ENCODE peak calls at places on chromosomes 12 and 14, in seven cellular contexts. O is SK-N-SH, M is lower lobe of right lung, L is esophagus squamous epithelium, K is mucosa of descending colon, D is breast epithelium, G is fibroblast of lung. F is an unnamed sample.

GRCh38 chr14:88473791-88474190 is 81.0 kb downstream of the PTPN21 start:
- DNase-seq in K (no peak), L (no peak), D (no peak), O (no peak), M (no peak), G (peak; percentile 58), F (no peak)

GRCh38 chr12:123141615-123142517 is 9.0 kb downstream of the PITPNM2 start:
- DNase-seq in M (no peak), L (no peak), G (peak; percentile 91), K (peak; percentile 86), O (no peak), D (no peak), F (no peak)

GRCh38 chr12:15757553-15758255 is 31.5 kb downstream of the EPS8 start:
- DNase-seq in O (no peak), L (no peak), D (no peak), G (peak; percentile 93), M (no peak), K (no peak), F (no peak)

GRCh38 chr14:75794615-75795038 is 133.6 kb downstream of the TTLL5 start:
- DNase-seq in M (no peak), K (no peak), L (no peak), D (no peak), G (peak; percentile 68), O (peak; percentile 7), F (no peak)

GRCh38 chr12:28202374-28203130 is 12.3 kb downstream of the CCDC91 start:
- DNase-seq in L (no peak), G (no peak), M (no peak), K (no peak), D (no peak), O (peak; percentile 9), F (no peak)

GRCh38 chr12:28870839-28871440 is 278.1 kb upstream of the FAR2 start:
- DNase-seq in K (no peak), M (no peak), D (no peak), G (peak; percentile 45), L (no peak), O (no peak), F (no peak)

GRCh38 chr14:36747411-36748184 is 85.9 kb downstream of the PAX9 start:
- DNase-seq in G (no peak), K (no peak), M (no peak), O (peak; percentile 5), D (no peak), L (no peak), F (no peak)

GRCh38 chr12:38776657-38777056 is 128.7 kb downstream of the CPNE8 start:
- DNase-seq in L (no peak), O (no peak), K (no peak), G (no peak), M (no peak), D (no peak), F (no peak)

GRCh38 chr12:21774358-21775129 is at the start of gene KCNJ8:
- DNase-seq in G (peak; percentile 57), D (no peak), L (no peak), K (peak; percentile 19), M (peak; percentile 83), O (peak; percentile 87), F (no peak)

GRCh38 chr14:76846331-76847047 is 20.3 kb downstream of the LRRC74A start:
- DNase-seq in M (no peak), O (no peak), D (no peak), L (no peak), G (no peak), K (no peak), F (no peak)

GRCh38 chr14:73168691-73169090 is 32.4 kb downstream of the PSEN1 start:
- DNase-seq in K (no peak), G (no peak), D (no peak), M (no peak), O (no peak), L (no peak), F (no peak)

GRCh38 chr12:86138770-86139169 is 117.4 kb downstream of the MGAT4C start:
- DNase-seq in L (no peak), G (no peak), M (no peak), K (no peak), D (no peak), O (no peak), F (no peak)

GRCh38 chr14:51950007-51950406 is 39.3 kb upstream of the RTRAF start:
- DNase-seq in O (no peak), M (no peak), K (no peak), L (no peak), D (no peak), G (no peak), F (no peak)

GRCh38 chr12:93946542-93947150 is 201.7 kb upstream of the PLXNC1 start:
- DNase-seq in O (no peak), D (no peak), G (peak; percentile 68), M (no peak), K (no peak), L (no peak), F (no peak)

GRCh38 chr14:26595922-26596721 is 1.7 kb downstream of the NOVA1 start:
- DNase-seq in O (no peak), M (no peak), K (no peak), G (peak; percentile 19), D (no peak), L (no peak), F (no peak)

DNA sequence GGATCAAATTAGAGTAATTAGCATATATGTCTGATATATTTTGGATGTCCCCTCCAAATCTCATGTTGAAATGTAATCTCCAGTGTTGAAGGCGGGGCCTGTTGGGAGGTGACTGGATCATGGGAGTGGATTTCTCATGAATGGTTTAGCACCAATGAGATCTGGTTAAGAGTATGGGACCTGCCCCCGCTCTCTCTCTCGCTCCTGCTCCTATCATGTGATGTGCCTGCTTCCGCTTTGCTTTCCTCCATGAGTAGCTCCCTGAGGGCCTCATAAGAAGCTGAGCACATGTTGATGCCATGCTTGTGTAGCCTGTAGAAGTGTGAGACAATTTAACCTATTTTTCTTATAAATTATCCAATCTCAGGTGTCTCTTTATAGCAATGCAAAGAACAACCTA is 73.1 kb downstream of the PAWR start:
- DNase-seq in L (no peak), K (no peak), G (no peak), O (no peak), D (no peak), M (no peak), F (no peak)
- H3K36me3 ChIP-seq in L (no peaks in the 10 kb centered on the region), K (no peaks in the 10 kb centered on the region), G (no peaks in the 10 kb centered on the region), O (no peaks in the 10 kb centered on the region), D (no peaks in the 10 kb centered on the region), M (peaks cover 10% of the 10 kb centered on the region), F (no peaks in the 10 kb centered on the region)

DNA sequence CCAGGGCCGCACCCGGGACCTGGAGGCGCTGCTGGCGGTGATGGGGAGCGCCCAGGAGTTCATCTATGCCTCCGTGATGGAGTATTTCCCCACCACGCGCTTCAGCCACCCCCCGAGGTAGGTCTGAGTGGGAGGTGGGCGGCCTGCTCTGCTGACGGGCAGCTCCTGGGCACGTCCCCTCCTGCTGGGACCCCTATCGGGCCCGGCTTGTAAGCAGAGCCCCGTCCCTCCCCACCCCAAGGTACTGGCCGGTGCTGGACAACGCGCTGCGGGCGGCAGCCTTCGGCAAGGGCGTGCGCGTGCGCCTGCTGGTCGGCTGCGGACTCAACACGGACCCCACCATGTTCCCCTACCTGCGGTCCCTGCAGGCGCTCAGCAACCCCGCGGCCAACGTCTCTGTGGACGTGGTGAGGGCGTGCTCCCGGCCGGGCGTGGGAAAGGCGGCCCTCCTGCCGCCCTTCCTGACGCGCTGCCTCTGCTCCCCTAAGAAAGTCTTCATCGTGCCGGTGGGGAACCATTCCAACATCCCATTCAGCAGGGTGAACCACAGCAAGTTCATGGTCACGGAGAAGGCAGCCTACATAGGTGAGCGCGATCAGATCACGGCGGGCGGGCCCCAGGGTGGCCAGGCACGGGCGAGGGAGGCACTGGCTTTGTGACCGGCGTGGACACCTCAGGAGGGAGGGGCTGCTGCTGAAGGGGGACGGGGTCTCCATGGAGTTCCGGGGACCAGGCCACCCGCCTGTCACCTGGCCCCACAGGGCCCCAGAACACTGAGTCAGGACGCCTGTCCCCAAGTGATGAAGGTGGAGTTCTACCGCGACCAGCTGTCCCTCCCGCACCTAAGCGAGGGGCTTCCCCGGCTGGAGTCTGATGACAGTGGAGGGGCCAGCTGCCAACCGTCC is 7.3 kb downstream of the PLD4 start:
- DNase-seq in O (no peak), M (peak; percentile 46), L (no peak), K (no peak), G (peak; percentile 6), D (no peak), F (no peak)
- H3K4me3 ChIP-seq in O (peak overlapping the region; percentile 62), M (peak overlapping the region; percentile 69), L (peak overlapping the region; percentile 47), K (no peak overlapping the region), G (no peak overlapping the region), D (peak overlapping the region; percentile 56), F (no peak overlapping the region)

DNA sequence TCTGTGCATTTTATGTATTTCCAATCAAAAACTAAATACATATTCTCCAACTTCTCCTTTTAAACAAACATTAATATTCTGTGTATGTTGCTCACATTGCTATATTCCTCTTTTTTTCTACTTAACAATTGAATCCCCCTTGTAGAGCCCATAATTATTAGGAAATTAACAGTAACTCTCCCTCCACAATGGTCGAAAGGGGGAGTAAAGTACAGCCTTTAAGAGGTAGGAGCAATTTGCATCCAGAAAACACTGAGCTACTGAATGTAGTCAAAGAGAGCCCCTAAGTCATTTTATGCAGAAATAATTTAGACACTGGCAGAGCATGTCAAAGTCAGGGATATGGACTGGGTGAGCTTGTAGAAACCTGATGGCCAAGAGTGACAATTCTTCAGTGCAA is 57.2 kb upstream of the SCN8A start:
- DNase-seq in L (no peak), O (no peak), M (no peak), D (no peak), G (peak; percentile 31), K (no peak), F (no peak)
- TF ChIP-seq CTCF in L (no peak), O (peak; percentile 34), M (no peak), D (no peak), G (peak; percentile 27), K (no peak), F (no peak)

DNA sequence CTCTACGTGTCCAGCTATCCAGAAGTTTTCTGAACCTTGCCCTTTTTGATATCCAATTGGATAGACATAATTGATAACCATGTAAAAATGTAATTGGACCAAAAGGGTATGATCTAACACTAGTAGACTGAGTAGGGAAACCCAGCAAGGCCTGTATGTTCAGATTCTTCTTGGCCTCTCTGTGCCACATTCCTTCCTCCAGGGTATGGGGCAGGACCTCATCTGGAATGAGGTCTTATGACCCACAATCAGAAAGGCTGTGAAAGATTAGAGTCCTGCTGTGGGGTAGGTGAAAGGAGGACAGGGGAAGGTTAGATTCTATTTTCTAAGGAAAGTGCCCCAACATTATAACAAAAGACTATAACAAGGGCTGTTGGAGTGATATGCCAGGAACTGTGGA is 51.3 kb upstream of the A2ML1 start:
- DNase-seq in O (no peak), M (no peak), L (no peak), D (no peak), K (no peak), G (no peak), F (no peak)
- H3K36me3 ChIP-seq in O (peaks cover 35% of the 10 kb centered on the region), M (peaks cover 36% of the 10 kb centered on the region), L (no peaks in the 10 kb centered on the region), D (no peaks in the 10 kb centered on the region), K (no peaks in the 10 kb centered on the region), G (no peaks in the 10 kb centered on the region), F (no peaks in the 10 kb centered on the region)

DNA sequence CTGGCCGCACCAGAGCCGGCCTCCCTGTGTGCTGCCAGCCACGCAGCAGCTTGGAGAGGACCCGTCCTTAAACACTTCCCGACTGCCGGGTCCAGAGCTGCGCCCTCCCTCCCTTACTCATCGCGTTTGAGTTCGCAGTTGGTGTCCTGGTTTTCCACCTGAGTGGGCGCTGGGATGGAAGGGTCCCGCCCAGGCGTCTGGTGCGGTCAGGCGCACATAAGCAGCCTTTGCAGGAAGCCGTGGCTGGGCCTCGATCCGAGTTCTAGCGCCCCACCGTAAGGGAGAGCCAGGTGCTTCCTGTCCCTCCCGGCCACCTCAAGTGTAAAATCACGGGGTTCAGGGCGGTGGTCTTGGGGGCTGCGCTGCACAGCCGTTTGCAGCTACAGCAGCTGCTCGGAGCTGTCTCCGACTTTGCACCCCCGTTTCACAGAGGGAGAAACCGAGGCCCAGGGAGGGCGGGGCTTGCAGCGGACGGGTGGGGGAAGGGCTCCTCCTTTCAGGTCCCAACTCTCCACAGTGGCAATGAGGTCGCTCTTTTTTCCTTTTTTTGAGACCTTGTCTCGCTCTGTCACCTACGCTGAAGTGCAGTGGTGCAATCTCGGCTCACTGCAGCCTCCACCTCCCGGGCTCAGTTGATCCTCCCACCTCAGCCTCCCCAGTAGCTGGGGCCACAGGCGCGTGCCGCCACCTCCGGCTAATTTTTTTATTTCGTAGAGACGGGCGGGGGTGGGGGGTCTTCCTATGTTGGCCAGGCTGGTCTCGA is 51.3 kb downstream of the LRCOL1 start:
- DNase-seq in K (peak; percentile 17), M (no peak), G (no peak), D (no peak), L (no peak), O (no peak), F (peak; percentile 34)
- H3K4me3 ChIP-seq in K (no peak overlapping the region), M (peak overlapping the region; percentile 67), G (peak overlapping the region; percentile 53), D (peak overlapping the region; percentile 57), L (peak overlapping the region; percentile 51), O (peak overlapping the region; percentile 67), F (peak overlapping the region; percentile 66)